ENCODE peak calls at places on chromosome 9, in eight cellular contexts. G is CD4-positive, CD25-positive, alpha-beta regulatory T cell; N is fibroblast of villous mesenchyme; S is posterior cingulate gyrus; A is CD4-positive, alpha-beta T cell; Q is aorta; X is A549; L is GM12865. O is an unnamed sample.

GRCh38 chr9:79976501-79977444 is 405.0 kb downstream of the TLE4 start:
- DNase-seq in G (no peak), N (no peak), S (no peak), A (no peak), Q (no peak), X (no peak), L (no peak), O (no peak)

GRCh38 chr9:114401344-114401743 is 13.6 kb upstream of the AKNA start:
- DNase-seq in G (no peak), N (no peak), S (no peak), A (no peak), Q (no peak), X (no peak), L (no peak), O (no peak)

GRCh38 chr9:69297300-69297980 is 27.6 kb upstream of the ENTREP1 start:
- DNase-seq in G (no peak), N (no peak), S (no peak), A (no peak), Q (no peak), X (no peak), L (no peak), O (no peak)

GRCh38 chr9:134209731-134210311 is 45.5 kb upstream of the RNU6ATAC start:
- DNase-seq in G (no peak), N (no peak), S (no peak), A (no peak), Q (peak; percentile 32), X (no peak), L (no peak), O (no peak)

GRCh38 chr9:117487555-117488175 is 72.8 kb upstream of the ASTN2 start:
- DNase-seq in G (peak; percentile 32), N (peak; percentile 25), S (peak; percentile 77), A (no peak), Q (peak; percentile 69), X (peak; percentile 71), L (peak; percentile 72), O (peak; percentile 91)

GRCh38 chr9:127574089-127574921 is 37.8 kb upstream of the STXBP1 start:
- DNase-seq in G (no peak), N (peak; percentile 46), S (no peak), A (no peak), Q (peak; percentile 74), X (peak; percentile 76), L (no peak), O (no peak)

GRCh38 chr9:116103976-116104820 is 49.4 kb upstream of the PAPPA start:
- DNase-seq in G (no peak), N (peak; percentile 16), S (no peak), A (no peak), Q (no peak), X (no peak), L (no peak), O (no peak)

GRCh38 chr9:121889990-121890563 is 203.0 kb downstream of the TTLL11 start:
- DNase-seq in G (no peak), N (peak; percentile 53), S (no peak), A (no peak), Q (no peak), X (no peak), L (no peak), O (no peak)

GRCh38 chr9:114558027-114558675 is 29.4 kb upstream of the ATP6V1G1 start:
- DNase-seq in G (no peak), N (peak; percentile 40), S (no peak), A (no peak), Q (no peak), X (no peak), L (no peak), O (no peak)

GRCh38 chr9:77926314-77926959 is 105.2 kb downstream of the GNAQ start:
- DNase-seq in G (peak; percentile 64), N (peak; percentile 81), S (no peak), A (no peak), Q (no peak), X (peak; percentile 31), L (no peak), O (no peak)

GRCh38 chr9:123480096-123480495 is 124.1 kb downstream of the CRB2 start:
- DNase-seq in G (no peak), N (no peak), S (no peak), A (no peak), Q (no peak), X (no peak), L (no peak), O (no peak)

GRCh38 chr9:87157366-87158031 is 210.2 kb upstream of the GAS1 start:
- DNase-seq in G (no peak), N (no peak), S (no peak), A (no peak), Q (no peak), X (no peak), L (no peak), O (no peak)

GRCh38 chr9:111959468-111959941 is 62.9 kb downstream of the UGCG start:
- DNase-seq in G (no peak), N (peak; percentile 88), S (no peak), A (no peak), Q (peak; percentile 59), X (peak; percentile 73), L (no peak), O (no peak)

GRCh38 chr9:37126214-37126788 is 5.9 kb downstream of the ZCCHC7 start:
- DNase-seq in G (peak; percentile 41), N (no peak), S (no peak), A (no peak), Q (no peak), X (no peak), L (no peak), O (no peak)

GRCh38 chr9:121075251-121076036 is 689 bp downstream of the CNTRL start:
- DNase-seq in G (peak; percentile 60), N (no peak), S (no peak), A (no peak), Q (no peak), X (no peak), L (peak; percentile 65), O (no peak)

GRCh38 chr9:35859310-35859994 is 10.7 kb downstream of the OR13J1 start:
- DNase-seq in G (peak; percentile 13), N (no peak), S (peak; percentile 37), A (no peak), Q (no peak), X (peak; percentile 42), L (peak; percentile 60), O (peak; percentile 29)

GRCh38 chr9:18451409-18451808 is 22.5 kb upstream of the ADAMTSL1 start:
- DNase-seq in G (no peak), N (peak; percentile 76), S (no peak), A (no peak), Q (no peak), X (no peak), L (no peak), O (no peak)

GRCh38 chr9:71710856-71711255 is 57.5 kb downstream of the CEMIP2 start:
- DNase-seq in G (no peak), N (no peak), S (no peak), A (no peak), Q (no peak), X (no peak), L (no peak), O (no peak)

GRCh38 chr9:78577507-78577906 is 280.6 kb downstream of the PSAT1 start:
- DNase-seq in G (no peak), N (no peak), S (no peak), A (no peak), Q (no peak), X (no peak), L (no peak), O (no peak)

GRCh38 chr9:130680836-130681768 is 12.5 kb upstream of the EXOSC2 start:
- DNase-seq in G (peak; percentile 58), N (peak; percentile 84), S (peak; percentile 74), A (peak; percentile 26), Q (peak; percentile 87), X (peak; percentile 93), L (peak; percentile 87), O (peak; percentile 59)

GRCh38 chr9:127035948-127036347 is 86.5 kb downstream of the ANGPTL2 start:
- DNase-seq in G (no peak), N (peak; percentile 50), S (no peak), A (no peak), Q (peak; percentile 80), X (no peak), L (no peak), O (peak; percentile 72)

GRCh38 chr9:112015736-112016135 is 119.1 kb downstream of the UGCG start:
- DNase-seq in G (no peak), N (no peak), S (no peak), A (no peak), Q (no peak), X (no peak), L (no peak), O (no peak)

GRCh38 chr9:127388037-127388855 is 8.7 kb upstream of the SLC2A8 start:
- DNase-seq in G (peak; percentile 81), N (peak; percentile 98), S (no peak), A (peak; percentile 78), Q (peak; percentile 72), X (peak; percentile 82), L (peak; percentile 89), O (no peak)

GRCh38 chr9:125325821-125326220 is 64.2 kb downstream of the GAPVD1 start:
- DNase-seq in G (no peak), N (peak; percentile 5), S (no peak), A (no peak), Q (no peak), X (no peak), L (no peak), O (no peak)

GRCh38 chr9:13673348-13673747 is 393.9 kb upstream of the MPDZ start:
- DNase-seq in G (no peak), N (no peak), S (no peak), A (no peak), Q (no peak), X (no peak), L (no peak), O (no peak)

GRCh38 chr9:109349431-109349846 is 28.6 kb upstream of the EPB41L4B start:
- DNase-seq in G (no peak), N (peak; percentile 55), S (no peak), A (no peak), Q (no peak), X (peak; percentile 76), L (no peak), O (peak; percentile 57)

GRCh38 chr9:128383791-128384190 is 12.6 kb downstream of the URM1 start:
- DNase-seq in G (no peak), N (no peak), S (peak; percentile 45), A (no peak), Q (no peak), X (no peak), L (no peak), O (peak; percentile 92)

GRCh38 chr9:130923611-130924447 is 15.2 kb downstream of the FIBCD1 start:
- DNase-seq in G (no peak), N (no peak), S (no peak), A (no peak), Q (no peak), X (no peak), L (no peak), O (no peak)

GRCh38 chr9:36278243-36278642 is 20.0 kb upstream of the GNE start:
- DNase-seq in G (no peak), N (no peak), S (no peak), A (no peak), Q (no peak), X (no peak), L (no peak), O (no peak)

GRCh38 chr9:32877639-32878217 is 94.4 kb downstream of the TMEM215 start:
- DNase-seq in G (no peak), N (no peak), S (no peak), A (no peak), Q (no peak), X (no peak), L (no peak), O (no peak)

GRCh38 chr9:113602126-113603119 is 138.9 kb downstream of the RGS3 start:
- DNase-seq in G (peak; percentile 40), N (peak; percentile 66), S (no peak), A (no peak), Q (peak; percentile 94), X (no peak), L (no peak), O (no peak)

GRCh38 chr9:2459756-2460155 is 161.8 kb upstream of the VLDLR start:
- DNase-seq in G (no peak), N (no peak), S (peak; percentile 56), A (no peak), Q (no peak), X (no peak), L (no peak), O (peak; percentile 77)

O was measured in Ammon's horn.